ENCODE peak calls at places on chromosomes 7 and 10, in seven cellular contexts. Z is uterus, L is esophagus squamous epithelium, F is heart left ventricle, Q is breast epithelium, R is right lobe of liver, D is endothelial cell of umbilical vein. U is an unnamed sample.

GRCh38 chr7:100808354-100808875 is 18.9 kb downstream of the EPHB4 start:
- DNase-seq in Z (no peak), L (no peak), F (no peak), Q (no peak), R (no peak), D (no peak), U (no peak)

GRCh38 chr10:72334196-72334831 is 20.4 kb downstream of the DNAJB12 start:
- DNase-seq in Z (peak), L (no peak), F (peak), Q (no peak), R (no peak), D (peak), U (no peak)

GRCh38 chr7:155411718-155412415 is 46.1 kb upstream of the EN2 start:
- DNase-seq in Z (no peak), L (no peak), F (no peak), Q (no peak), R (no peak), D (no peak), U (no peak)

GRCh38 chr10:64091889-64092288 is 570.7 kb downstream of the REEP3 start:
- DNase-seq in Z (no peak), L (no peak), F (no peak), Q (no peak), R (no peak), D (no peak), U (no peak)

GRCh38 chr10:7210516-7210915 is 200.3 kb downstream of the SFMBT2 start:
- DNase-seq in Z (no peak), L (no peak), F (no peak), Q (no peak), R (no peak), D (no peak), U (no peak)

GRCh38 chr10:125025341-125025740 is 83.4 kb downstream of the ZRANB1 start:
- DNase-seq in Z (no peak), L (no peak), F (no peak), Q (no peak), R (no peak), D (no peak), U (no peak)

GRCh38 chr7:2938514-2939192 is 94.5 kb upstream of the GNA12 start:
- DNase-seq in Z (no peak), L (no peak), F (peak), Q (no peak), R (peak), D (no peak), U (peak)

GRCh38 chr10:58764087-58764747 is 251.5 kb downstream of the BICC1 start:
- DNase-seq in Z (no peak), L (no peak), F (no peak), Q (no peak), R (no peak), D (no peak), U (no peak)

GRCh38 chr10:112988839-112989406 is 38.9 kb downstream of the TCF7L2 start:
- DNase-seq in Z (no peak), L (no peak), F (no peak), Q (no peak), R (no peak), D (peak), U (no peak)

DNA sequence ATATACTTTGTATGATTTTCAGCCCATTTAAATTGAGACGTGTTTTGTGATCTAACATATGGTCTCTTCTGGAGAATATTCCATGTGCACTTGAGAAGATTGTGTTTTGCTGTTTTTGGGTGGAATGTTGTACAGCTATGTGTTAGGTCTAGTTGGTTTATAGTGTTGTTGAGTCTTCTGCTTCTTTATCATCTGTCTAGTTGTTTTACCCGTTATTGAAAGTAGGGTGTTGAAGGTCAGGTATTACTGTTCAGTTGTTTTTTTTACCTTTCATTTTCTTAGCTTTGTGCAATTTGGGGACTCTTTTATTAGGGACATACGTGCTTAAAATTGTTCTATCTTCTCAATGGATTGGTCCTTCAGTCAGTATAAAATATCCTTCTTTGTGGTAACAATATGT is 18.5 kb downstream of the SEPTIN7 start:
- DNase-seq in Z (no peak), L (no peak), F (no peak), Q (no peak), R (no peak), D (no peak), U (no peak)
- H3K27ac ChIP-seq in Z (no peak), L (no peak), F (no peak), Q (no peak), R (no peak), D (no peak), U (no peak)

GRCh38 chr10:43420369-43421200 is 11.6 kb upstream of the HNRNPF start:
- DNase-seq in Z (peak), L (peak), F (peak), Q (peak), R (peak), D (peak), U (peak)
- TF ChIP-seq POLR2A in Z (peak), L (no peak), F (peak), Q (peak), R (peak), D (peak), U (no peak)

DNA sequence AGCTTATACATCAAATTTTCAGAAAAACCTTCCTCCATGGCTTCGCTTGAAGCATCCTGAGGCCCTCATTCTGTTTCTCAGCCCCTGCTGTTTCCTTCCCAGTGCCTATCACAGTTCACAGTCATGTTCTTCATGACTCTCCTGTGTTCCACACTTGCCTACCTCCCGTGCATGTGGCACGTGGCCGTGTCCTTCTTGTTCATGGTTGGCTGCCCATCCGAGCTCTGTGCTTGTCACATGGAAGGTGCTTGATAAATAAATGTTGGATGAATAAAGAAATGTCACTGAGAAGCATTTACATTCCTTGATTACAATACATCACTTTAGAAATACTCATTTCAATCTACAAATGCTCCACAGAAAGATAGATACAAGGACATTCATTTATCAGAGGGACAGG is 23.7 kb upstream of the EGFR start:
- DNase-seq in Z (no peak), L (no peak), F (no peak), Q (no peak), R (no peak), D (no peak), U (no peak)
- H3K27ac ChIP-seq in Z (no peak), L (no peak), F (no peak), Q (no peak), R (no peak), D (no peak), U (no peak)

GRCh38 chr10:80155696-80156215 is 23.2 kb downstream of the PLAC9 start:
- DNase-seq in Z (no peak), L (no peak), F (no peak), Q (no peak), R (no peak), D (no peak), U (no peak)

GRCh38 chr10:80154978-80155695 is 22.6 kb downstream of the PLAC9 start:
- DNase-seq in Z (peak), L (no peak), F (no peak), Q (peak), R (no peak), D (no peak), U (no peak)

GRCh38 chr10:80152820-80153219 is 20.3 kb downstream of the PLAC9 start:
- DNase-seq in Z (no peak), L (no peak), F (no peak), Q (no peak), R (no peak), D (no peak), U (no peak)

GRCh38 chr10:80154626-80154977 is 22.1 kb downstream of the PLAC9 start:
- DNase-seq in Z (no peak), L (no peak), F (no peak), Q (no peak), R (no peak), D (no peak), U (no peak)

DNA sequence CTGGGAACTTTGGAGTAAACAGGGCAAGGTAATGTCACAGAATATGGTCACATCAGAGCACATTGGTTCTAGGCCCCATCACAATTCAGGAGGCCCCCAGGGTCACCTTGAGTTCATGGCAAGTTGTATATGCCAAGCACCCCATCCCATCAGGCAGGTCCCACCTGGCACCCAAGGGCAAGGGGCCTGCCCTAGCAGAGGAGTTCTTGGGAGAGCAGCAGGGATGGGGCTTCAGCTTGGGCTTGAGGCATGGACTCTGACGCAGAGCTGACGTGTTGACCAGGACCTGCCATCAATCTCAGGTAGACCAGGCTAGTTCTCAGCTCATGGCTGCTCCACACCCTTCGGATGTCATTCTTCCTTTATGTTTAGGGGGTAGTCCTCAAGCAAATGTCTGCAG is 20.9 kb downstream of the PLAC9 start:
- DNase-seq in Z (no peak), L (no peak), F (no peak), Q (no peak), R (no peak), D (no peak), U (no peak)
- TF ChIP-seq POLR2A in Z (no peak), L (no peak), F (no peak), Q (no peak), R (no peak), D (no peak), U (no peak)

GRCh38 chr10:110353244-110354119 is 48.8 kb upstream of the SMNDC1 start:
- DNase-seq in Z (no peak), L (no peak), F (no peak), Q (peak), R (no peak), D (peak), U (no peak)
- H3K27ac ChIP-seq in Z (no peak), L (peak), F (no peak), Q (peak), R (no peak), D (peak), U (no peak)

GRCh38 chr7:21642422-21642821 is 99.6 kb downstream of the DNAH11 start:
- DNase-seq in Z (no peak), L (no peak), F (no peak), Q (no peak), R (no peak), D (no peak), U (no peak)
- TF ChIP-seq POLR2A in Z (no peak), L (no peak), F (no peak), Q (no peak), R (no peak), D (no peak), U (no peak)

GRCh38 chr7:94676431-94676830 is 20.5 kb upstream of the SGCE start:
- DNase-seq in Z (no peak), L (no peak), F (no peak), Q (no peak), R (no peak), D (no peak), U (no peak)

GRCh38 chr7:94679341-94679740 is 23.4 kb upstream of the SGCE start:
- DNase-seq in Z (no peak), L (no peak), F (no peak), Q (no peak), R (no peak), D (no peak), U (no peak)

GRCh38 chr7:94669773-94670495 is 14.0 kb upstream of the SGCE start:
- DNase-seq in Z (no peak), L (no peak), F (no peak), Q (no peak), R (no peak), D (no peak), U (no peak)

GRCh38 chr7:94671444-94672235 is 15.7 kb upstream of the SGCE start:
- DNase-seq in Z (no peak), L (no peak), F (no peak), Q (no peak), R (no peak), D (no peak), U (no peak)

DNA sequence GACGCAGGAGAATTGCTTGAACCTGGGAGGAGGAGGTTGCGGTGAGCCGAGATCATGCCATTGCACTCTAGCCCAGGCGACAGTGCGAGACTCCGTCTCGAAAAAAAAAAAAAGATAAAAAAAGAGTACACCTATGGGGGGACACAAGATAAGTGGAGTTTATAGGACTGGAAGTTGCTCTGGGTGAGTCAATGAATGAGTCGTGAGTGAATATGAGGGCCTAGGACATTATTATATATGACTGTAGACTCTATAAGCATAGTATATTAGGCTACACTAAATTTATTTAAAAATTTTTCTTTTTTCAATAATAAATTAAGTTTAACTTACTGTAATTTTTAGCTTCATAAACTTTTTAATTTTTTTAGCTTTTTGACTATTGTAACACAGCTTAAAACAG is 19.4 kb upstream of the SGCE start:
- DNase-seq in Z (no peak), L (no peak), F (no peak), Q (no peak), R (no peak), D (no peak), U (no peak)
- H3K27ac ChIP-seq in Z (no peak), L (no peak), F (no peak), Q (no peak), R (no peak), D (no peak), U (no peak)